ENCODE peak calls at places on chromosomes 2 and 18, in four cellular contexts. One of them, this sample, is unnamed.

GRCh38 chr2:62669180-62669579 is 36.3 kb upstream of the EHBP1 start:
- DNase-seq in WTC11: no peak
- DNase-seq in K562: no peak
- DNase-seq in GM12878: no peak
- DNase-seq in this sample: no peak

GRCh38 chr2:146244131-146244530 is 1600.7 kb upstream of the ACVR2A start:
- DNase-seq in WTC11: no peak
- DNase-seq in K562: no peak
- DNase-seq in GM12878: no peak
- DNase-seq in this sample: no peak

GRCh38 chr2:240898108-240898730 is 2.3 kb upstream of the MAB21L4 start:
- DNase-seq in WTC11: no peak
- DNase-seq in K562: no peak
- DNase-seq in GM12878: no peak
- DNase-seq in this sample: no peak

GRCh38 chr2:25829377-25829704 is 48.9 kb downstream of the ASXL2 start:
- DNase-seq in WTC11: no peak
- DNase-seq in K562: no peak
- DNase-seq in GM12878: no peak
- DNase-seq in this sample: no peak

GRCh38 chr18:79867666-79868065 is 69.9 kb downstream of the KCNG2 start:
- DNase-seq in WTC11: no peak
- DNase-seq in K562: no peak
- DNase-seq in GM12878: no peak
- DNase-seq in this sample: no peak

GRCh38 chr2:215982465-215982875 is 30.9 kb downstream of the MREG start:
- DNase-seq in WTC11: no peak
- DNase-seq in K562: no peak
- DNase-seq in GM12878: peak
- DNase-seq in this sample: no peak

GRCh38 chr2:178484245-178485041 is 4.2 kb downstream of the PLEKHA3 start:
- DNase-seq in WTC11: no peak
- DNase-seq in K562: no peak
- DNase-seq in GM12878: no peak
- DNase-seq in this sample: no peak

GRCh38 chr2:69798466-69798908 is 31.0 kb upstream of the GMCL1 start:
- DNase-seq in WTC11: no peak
- DNase-seq in K562: no peak
- DNase-seq in GM12878: no peak
- DNase-seq in this sample: no peak

GRCh38 chr2:206324869-206325268 is 50.4 kb downstream of the ZDBF2 start:
- DNase-seq in WTC11: no peak
- DNase-seq in K562: no peak
- DNase-seq in GM12878: no peak
- DNase-seq in this sample: no peak

GRCh38 chr2:206323033-206323432 is 48.6 kb downstream of the ZDBF2 start:
- DNase-seq in WTC11: no peak
- DNase-seq in K562: no peak
- DNase-seq in GM12878: no peak
- DNase-seq in this sample: no peak

GRCh38 chr2:206328979-206329378 is 54.5 kb downstream of the ZDBF2 start:
- DNase-seq in WTC11: no peak
- DNase-seq in K562: no peak
- DNase-seq in GM12878: no peak
- DNase-seq in this sample: no peak

GRCh38 chr2:206323486-206323885 is 49.0 kb downstream of the ZDBF2 start:
- DNase-seq in WTC11: peak
- DNase-seq in K562: no peak
- DNase-seq in GM12878: no peak
- DNase-seq in this sample: no peak
- TF ChIP-seq USF1 in WTC11: no peak
- TF ChIP-seq USF1 in K562: no peak
- TF ChIP-seq USF1 in GM12878: no peak
- TF ChIP-seq USF1 in this sample: no peak

DNA sequence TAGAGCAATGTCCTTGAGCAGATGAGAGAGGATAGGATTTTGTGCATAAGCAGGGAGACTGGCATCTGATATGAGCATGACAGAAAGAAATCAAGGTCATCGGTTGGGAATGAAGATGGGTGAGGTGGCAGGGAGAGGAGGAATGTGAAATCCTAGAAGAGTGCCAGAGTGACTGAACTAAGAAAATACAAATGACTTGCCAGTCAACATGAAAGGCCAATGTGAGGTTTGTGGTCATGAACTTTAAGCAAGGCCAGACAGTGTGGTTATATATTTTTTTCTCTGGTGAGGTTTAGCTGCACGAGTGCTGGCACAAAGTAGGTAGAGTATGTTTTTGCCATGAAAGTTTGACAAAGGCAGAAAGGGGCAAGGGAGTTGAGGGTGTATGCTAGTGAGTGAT is 21.2 kb downstream of the QPCT start:
- DNase-seq in WTC11: no peak
- DNase-seq in K562: no peak
- DNase-seq in GM12878: no peak
- DNase-seq in this sample: no peak
- TF ChIP-seq USF1 in WTC11: no peak
- TF ChIP-seq USF1 in K562: no peak
- TF ChIP-seq USF1 in GM12878: no peak
- TF ChIP-seq USF1 in this sample: no peak

DNA sequence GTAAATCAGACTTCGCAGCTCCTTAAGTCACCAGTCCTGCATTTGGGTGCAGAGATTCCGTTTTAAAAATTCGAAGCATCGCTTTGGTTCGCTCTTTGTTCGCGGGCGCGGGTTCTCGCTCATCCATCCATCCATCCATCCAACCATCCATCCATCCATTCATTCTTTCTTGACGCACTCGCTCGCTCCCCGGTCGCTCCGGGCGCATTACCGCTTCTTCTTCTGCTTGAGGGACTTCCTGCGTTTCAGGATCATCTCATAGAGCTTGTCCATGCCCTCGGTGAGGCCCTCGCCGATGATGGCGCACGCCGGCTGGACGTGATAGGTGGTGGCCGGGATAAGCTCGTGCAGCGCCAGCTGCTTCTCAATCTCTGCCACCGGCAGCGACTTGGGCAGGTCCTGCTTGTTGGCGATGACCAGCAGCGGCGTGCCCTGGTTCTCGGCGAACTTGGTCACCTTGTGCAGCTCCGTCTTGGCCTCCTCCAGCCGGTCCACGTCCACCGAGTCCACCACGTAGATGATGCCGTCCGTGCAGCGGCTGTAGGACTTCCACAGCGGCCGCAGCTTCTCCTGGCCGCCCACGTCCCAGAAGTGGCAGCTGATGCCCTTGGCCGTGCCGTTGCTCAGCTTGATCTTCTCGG is 960 bp downstream of the ARL4C start:
- DNase-seq in WTC11: peak
- DNase-seq in K562: no peak
- DNase-seq in GM12878: no peak
- DNase-seq in this sample: peak
- TF ChIP-seq USF1 in WTC11: no peak
- TF ChIP-seq USF1 in K562: no peak
- TF ChIP-seq USF1 in GM12878: no peak
- TF ChIP-seq USF1 in this sample: no peak

GRCh38 chr2:176508374-176508773 is 239.1 kb downstream of the MTX2 start:
- DNase-seq in WTC11: no peak
- DNase-seq in K562: no peak
- DNase-seq in GM12878: no peak
- DNase-seq in this sample: no peak
- TF ChIP-seq USF1 in WTC11: no peak
- TF ChIP-seq USF1 in K562: no peak
- TF ChIP-seq USF1 in GM12878: no peak
- TF ChIP-seq USF1 in this sample: no peak

DNA sequence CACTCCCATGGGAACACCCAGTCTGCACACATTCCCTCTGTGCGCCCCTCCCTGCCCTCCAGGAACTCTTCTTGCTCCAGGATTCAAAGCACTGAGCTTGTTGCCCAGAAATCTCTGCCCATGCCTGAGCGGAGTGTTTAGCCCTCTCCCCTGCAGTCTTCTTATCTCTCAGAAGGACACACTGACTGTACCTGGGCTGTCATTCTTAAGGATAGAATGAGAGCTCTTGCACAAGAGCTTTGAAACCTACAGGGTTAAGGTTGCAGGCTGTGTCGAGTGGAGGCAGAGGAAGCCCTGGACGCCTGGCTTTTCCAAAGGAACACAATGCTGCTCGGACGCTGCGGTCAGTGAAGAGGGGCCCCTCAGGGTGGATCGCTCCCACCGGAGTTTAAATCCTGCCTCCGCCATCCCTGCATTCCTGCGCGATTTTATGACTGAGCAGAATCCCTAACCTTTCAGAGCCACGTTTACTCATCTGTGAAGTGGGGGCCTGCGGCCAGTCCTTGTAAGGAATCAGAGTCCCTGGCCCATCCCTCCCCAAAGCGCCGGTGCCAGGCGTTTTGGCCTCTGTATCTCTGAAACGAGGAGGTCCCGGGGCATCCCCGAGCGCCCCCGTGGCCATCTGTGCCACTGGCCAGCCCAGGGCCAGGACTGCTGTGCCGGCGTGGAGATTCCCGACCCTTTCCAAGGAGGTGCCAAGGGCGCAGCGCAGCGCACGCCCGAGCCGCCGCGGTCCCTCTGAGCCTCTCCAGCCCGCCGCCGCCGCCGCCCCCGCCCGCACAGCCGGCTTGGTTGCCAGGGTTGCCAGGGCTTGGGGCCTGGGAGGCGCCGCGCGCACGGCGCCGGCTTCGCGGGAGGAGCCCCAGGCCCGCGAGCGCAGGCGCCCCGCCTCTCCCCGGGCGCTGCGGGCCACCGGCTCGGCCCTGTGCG is 58.9 kb downstream of the FAM168B start:
- DNase-seq in WTC11: peak
- DNase-seq in K562: no peak
- DNase-seq in GM12878: no peak
- DNase-seq in this sample: peak
- TF ChIP-seq USF1 in WTC11: no peak
- TF ChIP-seq USF1 in K562: no peak
- TF ChIP-seq USF1 in GM12878: no peak
- TF ChIP-seq USF1 in this sample: no peak